ENCODE peak calls at places on chromosomes 7 and 10, in seven cellular contexts. One of them, this sample, is unnamed.

GRCh38 chr10:21173964-21174669 is 277.0 kb upstream of the NEBL start:
- DNase-seq in ovary: peak
- DNase-seq in lower lobe of right lung: peak
- DNase-seq in AG10803: no peak
- DNase-seq in cardiac fibroblast: peak
- DNase-seq in neural progenitor cell: peak
- DNase-seq in neural crest cell: peak
- DNase-seq in this sample: no peak

GRCh38 chr10:88791924-88792323 is 10.6 kb upstream of the LIPM start:
- DNase-seq in ovary: no peak
- DNase-seq in neural crest cell: peak
- DNase-seq in lower lobe of right lung: no peak
- DNase-seq in cardiac fibroblast: no peak
- DNase-seq in neural progenitor cell: peak
- DNase-seq in AG10803: peak
- DNase-seq in this sample: no peak

GRCh38 chr10:133285217-133285616 is 8.5 kb upstream of the ADAM8 start:
- DNase-seq in neural crest cell: no peak
- DNase-seq in cardiac fibroblast: no peak
- DNase-seq in AG10803: no peak
- DNase-seq in lower lobe of right lung: no peak
- DNase-seq in neural progenitor cell: no peak
- DNase-seq in ovary: no peak
- DNase-seq in this sample: no peak

GRCh38 chr7:149569726-149570422 is 72.3 kb upstream of the ZNF746 start:
- DNase-seq in ovary: no peak
- DNase-seq in lower lobe of right lung: no peak
- DNase-seq in AG10803: no peak
- DNase-seq in cardiac fibroblast: no peak
- DNase-seq in neural progenitor cell: peak
- DNase-seq in neural crest cell: no peak
- DNase-seq in this sample: no peak

GRCh38 chr7:22657479-22657878 is 69.5 kb upstream of the IL6 start:
- DNase-seq in neural progenitor cell: no peak
- DNase-seq in lower lobe of right lung: no peak
- DNase-seq in ovary: no peak
- DNase-seq in neural crest cell: no peak
- DNase-seq in cardiac fibroblast: peak
- DNase-seq in AG10803: no peak
- DNase-seq in this sample: no peak

GRCh38 chr10:95268438-95268837 is 22.4 kb downstream of the PDLIM1 start:
- DNase-seq in AG10803: no peak
- DNase-seq in neural progenitor cell: peak
- DNase-seq in neural crest cell: no peak
- DNase-seq in cardiac fibroblast: peak
- DNase-seq in lower lobe of right lung: no peak
- DNase-seq in ovary: peak
- DNase-seq in this sample: peak

GRCh38 chr10:110226926-110227641 is 19.7 kb downstream of the MXI1 start:
- DNase-seq in neural progenitor cell: peak
- DNase-seq in lower lobe of right lung: peak
- DNase-seq in neural crest cell: no peak
- DNase-seq in ovary: peak
- DNase-seq in cardiac fibroblast: no peak
- DNase-seq in AG10803: no peak
- DNase-seq in this sample: no peak

GRCh38 chr10:9211228-9211627 is 1156.7 kb downstream of the GATA3 start:
- DNase-seq in lower lobe of right lung: no peak
- DNase-seq in cardiac fibroblast: no peak
- DNase-seq in neural progenitor cell: peak
- DNase-seq in ovary: no peak
- DNase-seq in AG10803: no peak
- DNase-seq in neural crest cell: no peak
- DNase-seq in this sample: no peak

GRCh38 chr7:99278180-99278579 is 5.5 kb downstream of the MYH16 start:
- DNase-seq in neural progenitor cell: no peak
- DNase-seq in neural crest cell: no peak
- DNase-seq in AG10803: no peak
- DNase-seq in cardiac fibroblast: no peak
- DNase-seq in lower lobe of right lung: no peak
- DNase-seq in ovary: no peak
- DNase-seq in this sample: no peak

GRCh38 chr7:116777613-116778380 is 84.6 kb upstream of the CAPZA2 start:
- DNase-seq in ovary: no peak
- DNase-seq in neural crest cell: no peak
- DNase-seq in AG10803: peak
- DNase-seq in neural progenitor cell: no peak
- DNase-seq in lower lobe of right lung: no peak
- DNase-seq in cardiac fibroblast: peak
- DNase-seq in this sample: peak

GRCh38 chr10:97075961-97076525 is 109.7 kb downstream of the SLIT1 start:
- DNase-seq in lower lobe of right lung: no peak
- DNase-seq in neural progenitor cell: no peak
- DNase-seq in cardiac fibroblast: no peak
- DNase-seq in ovary: no peak
- DNase-seq in AG10803: no peak
- DNase-seq in neural crest cell: no peak
- DNase-seq in this sample: no peak

GRCh38 chr7:31788445-31788844 is 101.4 kb downstream of the PPP1R17 start:
- DNase-seq in neural progenitor cell: no peak
- DNase-seq in ovary: no peak
- DNase-seq in cardiac fibroblast: no peak
- DNase-seq in lower lobe of right lung: no peak
- DNase-seq in AG10803: no peak
- DNase-seq in neural crest cell: no peak
- DNase-seq in this sample: peak

GRCh38 chr7:74403521-74404387 is 50.0 kb upstream of the GTF2IRD1 start:
- DNase-seq in ovary: no peak
- DNase-seq in neural progenitor cell: no peak
- DNase-seq in lower lobe of right lung: no peak
- DNase-seq in AG10803: no peak
- DNase-seq in neural crest cell: no peak
- DNase-seq in cardiac fibroblast: no peak
- DNase-seq in this sample: no peak

GRCh38 chr7:88044069-88044468 is 110.0 kb downstream of the ADAM22 start:
- DNase-seq in neural progenitor cell: no peak
- DNase-seq in cardiac fibroblast: no peak
- DNase-seq in ovary: no peak
- DNase-seq in neural crest cell: no peak
- DNase-seq in lower lobe of right lung: no peak
- DNase-seq in AG10803: no peak
- DNase-seq in this sample: no peak

GRCh38 chr7:145784809-145785780 is 331.5 kb upstream of the CNTNAP2 start:
- DNase-seq in ovary: no peak
- DNase-seq in lower lobe of right lung: no peak
- DNase-seq in AG10803: no peak
- DNase-seq in neural crest cell: no peak
- DNase-seq in cardiac fibroblast: no peak
- DNase-seq in neural progenitor cell: no peak
- DNase-seq in this sample: no peak

GRCh38 chr7:70557281-70557680 is 574.7 kb upstream of the GALNT17 start:
- DNase-seq in neural crest cell: no peak
- DNase-seq in ovary: no peak
- DNase-seq in AG10803: no peak
- DNase-seq in neural progenitor cell: no peak
- DNase-seq in lower lobe of right lung: no peak
- DNase-seq in cardiac fibroblast: no peak
- DNase-seq in this sample: no peak

GRCh38 chr10:85862771-85863170 is 503.8 kb downstream of the GRID1 start:
- DNase-seq in neural progenitor cell: no peak
- DNase-seq in AG10803: no peak
- DNase-seq in ovary: no peak
- DNase-seq in lower lobe of right lung: no peak
- DNase-seq in cardiac fibroblast: no peak
- DNase-seq in neural crest cell: no peak
- DNase-seq in this sample: no peak

GRCh38 chr10:6027929-6028328 is 34.2 kb downstream of the IL2RA start:
- DNase-seq in AG10803: no peak
- DNase-seq in neural crest cell: no peak
- DNase-seq in cardiac fibroblast: no peak
- DNase-seq in lower lobe of right lung: no peak
- DNase-seq in ovary: no peak
- DNase-seq in neural progenitor cell: no peak
- DNase-seq in this sample: no peak

GRCh38 chr7:138886501-138886917 is 88.5 kb upstream of the ATP6V0A4 start:
- DNase-seq in ovary: no peak
- DNase-seq in neural crest cell: peak
- DNase-seq in neural progenitor cell: peak
- DNase-seq in AG10803: peak
- DNase-seq in cardiac fibroblast: peak
- DNase-seq in lower lobe of right lung: no peak
- DNase-seq in this sample: peak

GRCh38 chr10:89476150-89476549 is 59.2 kb downstream of the SLC16A12 start:
- DNase-seq in ovary: no peak
- DNase-seq in neural progenitor cell: no peak
- DNase-seq in AG10803: no peak
- DNase-seq in lower lobe of right lung: no peak
- DNase-seq in cardiac fibroblast: no peak
- DNase-seq in neural crest cell: no peak
- DNase-seq in this sample: no peak

GRCh38 chr7:47483604-47484273 is 98.2 kb downstream of the TNS3 start:
- DNase-seq in lower lobe of right lung: no peak
- DNase-seq in neural progenitor cell: no peak
- DNase-seq in ovary: no peak
- DNase-seq in cardiac fibroblast: peak
- DNase-seq in AG10803: peak
- DNase-seq in neural crest cell: no peak
- DNase-seq in this sample: no peak

DNA sequence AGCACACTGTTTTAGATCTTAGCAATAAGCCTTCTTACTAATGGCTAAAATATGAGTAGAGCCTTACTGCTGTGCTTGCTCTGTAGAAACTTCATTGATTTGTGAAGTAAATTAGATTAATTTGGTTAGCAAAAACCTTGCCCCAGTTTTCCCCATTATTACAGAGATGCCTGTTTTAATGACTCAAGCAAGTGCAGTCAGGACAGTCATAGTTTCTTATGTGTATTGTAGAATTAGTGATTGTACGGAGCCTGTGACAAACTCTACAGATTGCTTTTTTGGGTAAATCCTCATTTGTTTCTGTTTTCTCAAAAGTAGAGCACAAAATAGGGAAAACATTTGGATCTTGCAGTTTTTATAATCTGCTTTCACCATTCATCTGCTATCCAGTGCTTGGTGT is 7.0 kb downstream of the TAX1BP1 start:
- DNase-seq in neural crest cell: no peak
- DNase-seq in lower lobe of right lung: no peak
- DNase-seq in AG10803: peak
- DNase-seq in cardiac fibroblast: no peak
- DNase-seq in ovary: no peak
- DNase-seq in neural progenitor cell: no peak
- DNase-seq in this sample: no peak
- TF ChIP-seq CTCF in neural crest cell: no peak
- TF ChIP-seq CTCF in lower lobe of right lung: no peak
- TF ChIP-seq CTCF in AG10803: no peak
- TF ChIP-seq CTCF in cardiac fibroblast: no peak
- TF ChIP-seq CTCF in ovary: no peak
- TF ChIP-seq CTCF in neural progenitor cell: no peak
- TF ChIP-seq CTCF in this sample: no peak

GRCh38 chr7:34184466-34184865 is 279.1 kb downstream of the BMPER start:
- DNase-seq in ovary: no peak
- DNase-seq in cardiac fibroblast: no peak
- DNase-seq in lower lobe of right lung: no peak
- DNase-seq in neural progenitor cell: no peak
- DNase-seq in AG10803: peak
- DNase-seq in neural crest cell: no peak
- DNase-seq in this sample: no peak
- TF ChIP-seq CTCF in ovary: no peak
- TF ChIP-seq CTCF in cardiac fibroblast: peak
- TF ChIP-seq CTCF in lower lobe of right lung: no peak
- TF ChIP-seq CTCF in neural progenitor cell: peak
- TF ChIP-seq CTCF in AG10803: peak
- TF ChIP-seq CTCF in neural crest cell: peak
- TF ChIP-seq CTCF in this sample: peak

GRCh38 chr10:26516540-26517101 is 78.5 kb downstream of the APBB1IP start:
- DNase-seq in neural progenitor cell: peak
- DNase-seq in ovary: no peak
- DNase-seq in AG10803: no peak
- DNase-seq in neural crest cell: no peak
- DNase-seq in lower lobe of right lung: no peak
- DNase-seq in cardiac fibroblast: peak
- DNase-seq in this sample: peak
- TF ChIP-seq CTCF in neural progenitor cell: peak
- TF ChIP-seq CTCF in ovary: no peak
- TF ChIP-seq CTCF in AG10803: no peak
- TF ChIP-seq CTCF in neural crest cell: no peak
- TF ChIP-seq CTCF in lower lobe of right lung: no peak
- TF ChIP-seq CTCF in cardiac fibroblast: no peak
- TF ChIP-seq CTCF in this sample: no peak

GRCh38 chr10:93746844-93747284 is 10.9 kb upstream of the LGI1 start:
- DNase-seq in neural crest cell: no peak
- DNase-seq in cardiac fibroblast: peak
- DNase-seq in AG10803: peak
- DNase-seq in ovary: no peak
- DNase-seq in lower lobe of right lung: no peak
- DNase-seq in neural progenitor cell: peak
- DNase-seq in this sample: peak
- TF ChIP-seq CTCF in neural crest cell: peak
- TF ChIP-seq CTCF in cardiac fibroblast: peak
- TF ChIP-seq CTCF in AG10803: no peak
- TF ChIP-seq CTCF in ovary: no peak
- TF ChIP-seq CTCF in lower lobe of right lung: no peak
- TF ChIP-seq CTCF in neural progenitor cell: peak
- TF ChIP-seq CTCF in this sample: peak

DNA sequence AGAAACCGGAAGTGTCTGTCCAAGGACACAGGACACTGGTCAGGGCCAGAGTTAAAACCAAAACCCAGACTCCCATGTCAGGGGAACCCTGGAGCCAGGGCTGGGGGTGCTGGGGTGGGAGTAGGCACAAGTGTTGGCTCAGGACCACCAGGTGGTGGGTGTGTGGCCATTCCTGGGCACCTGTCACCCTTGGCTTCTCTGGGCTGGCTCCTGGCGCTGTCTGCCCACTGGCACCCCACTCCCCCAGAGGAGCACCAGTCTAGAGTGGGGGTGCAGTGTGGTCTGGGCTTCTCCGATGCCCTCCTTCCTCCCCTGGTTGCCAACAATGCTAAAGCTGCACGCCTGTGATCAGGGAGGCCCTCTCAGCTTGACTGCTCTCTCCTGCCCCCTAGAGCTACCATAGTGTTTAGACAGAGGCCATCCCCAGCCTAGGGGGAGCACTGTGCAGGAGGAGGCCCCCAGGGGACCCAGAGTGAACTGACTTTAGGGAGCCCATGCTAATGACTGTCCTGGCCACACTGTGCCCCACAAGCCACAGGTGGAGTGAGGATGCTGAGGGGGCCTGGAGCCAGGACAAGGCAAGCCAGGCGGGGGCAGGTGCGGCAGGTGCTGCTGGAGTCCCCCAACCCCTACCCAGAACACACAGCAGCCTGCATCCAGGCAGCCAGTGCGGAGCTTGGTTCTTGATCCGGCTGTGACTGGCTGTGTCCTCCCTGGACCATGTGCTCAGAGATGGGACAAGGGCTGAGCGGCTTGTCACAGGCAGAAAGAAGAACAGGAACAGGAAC is 11.0 kb downstream of the RASGEF1A start:
- DNase-seq in neural progenitor cell: peak
- DNase-seq in ovary: no peak
- DNase-seq in lower lobe of right lung: no peak
- DNase-seq in AG10803: no peak
- DNase-seq in cardiac fibroblast: peak
- DNase-seq in neural crest cell: no peak
- DNase-seq in this sample: no peak
- TF ChIP-seq CTCF in neural progenitor cell: peak
- TF ChIP-seq CTCF in ovary: no peak
- TF ChIP-seq CTCF in lower lobe of right lung: peak
- TF ChIP-seq CTCF in AG10803: peak
- TF ChIP-seq CTCF in cardiac fibroblast: peak
- TF ChIP-seq CTCF in neural crest cell: peak
- TF ChIP-seq CTCF in this sample: peak